ENCODE peak calls at places on chromosomes 6 and 20, in six cellular contexts. D is activated CD4-positive, alpha-beta T cell treated with anti-CD3 and anti-CD28 coated beads, Interleukin-2, amount 50 U/mL, for 1 hour; W is RWPE1; V is GM23248; B is adrenal gland; N is DMS79 treated with DMSO at 0.1 percent for 48 hours. E is an unnamed sample.

GRCh38 chr20:51661609-51662178 is 106.5 kb downstream of the ATP9A start:
- DNase-seq in B (no peak), V (peak), N (no peak), W (peak), D (peak), E (peak)

GRCh38 chr20:52242237-52243230 is 51.0 kb upstream of the ZFP64 start:
- DNase-seq in B (no peak), N (peak), V (peak), W (peak), D (no peak), E (no peak)

GRCh38 chr6:104003803-104004516 is 855.8 kb downstream of the HACE1 start:
- DNase-seq in W (no peak), N (no peak), B (no peak), V (no peak), D (no peak), E (no peak)

GRCh38 chr6:689223-689622 is 3.7 kb downstream of the EXOC2 start:
- DNase-seq in W (no peak), D (no peak), N (no peak), B (no peak), V (no peak), E (no peak)

GRCh38 chr6:157272372-157272771 is 50.9 kb downstream of the TMEM242 start:
- DNase-seq in N (no peak), V (no peak), D (no peak), W (no peak), B (no peak), E (no peak)

GRCh38 chr6:75748743-75749538 is at the start of gene MYO6:
- DNase-seq in W (peak), N (peak), B (peak), V (peak), D (peak), E (peak)

GRCh38 chr6:169370666-169371343 is 117.2 kb upstream of the THBS2 start:
- DNase-seq in D (no peak), B (no peak), N (no peak), W (no peak), V (no peak), E (no peak)

GRCh38 chr6:152338335-152339125 is 298.6 kb downstream of the SYNE1 start:
- DNase-seq in B (peak), V (peak), D (peak), W (peak), N (no peak), E (no peak)

GRCh38 chr6:87755697-87756671 is 54.0 kb upstream of the AKIRIN2 start:
- DNase-seq in B (no peak), V (peak), W (no peak), D (no peak), N (no peak), E (no peak)

GRCh38 chr20:22536956-22537756 is 47.2 kb downstream of the FOXA2 start:
- DNase-seq in B (no peak), V (no peak), D (no peak), N (no peak), W (no peak), E (no peak)

GRCh38 chr20:1240549-1240948 is 14.7 kb downstream of the RAD21L1 start:
- DNase-seq in V (no peak), D (no peak), N (no peak), B (no peak), W (no peak), E (no peak)

GRCh38 chr20:49603209-49603627 is 35.3 kb upstream of the PTGIS start:
- DNase-seq in D (no peak), N (no peak), B (no peak), V (peak), W (no peak), E (no peak)

GRCh38 chr6:83008631-83009030 is 57.0 kb downstream of the UBE3D start:
- DNase-seq in V (no peak), N (peak), D (no peak), B (no peak), W (no peak), E (no peak)

GRCh38 chr6:105560611-105561066 is 157.8 kb upstream of the PREP start:
- DNase-seq in W (peak), V (peak), B (no peak), D (no peak), N (no peak), E (no peak)

GRCh38 chr20:53866787-53867740 is 203.3 kb downstream of the BCAS1 start:
- DNase-seq in D (no peak), W (no peak), B (no peak), N (peak), V (peak), E (no peak)

GRCh38 chr6:138692978-138693909 is 80.3 kb upstream of the CCDC28A start:
- DNase-seq in N (peak), V (peak), D (peak), W (peak), B (peak), E (peak)

GRCh38 chr20:6630494-6630893 is 137.0 kb upstream of the BMP2 start:
- DNase-seq in B (no peak), W (no peak), V (no peak), D (no peak), N (no peak), E (no peak)

GRCh38 chr6:145427232-145427631 is 308.1 kb downstream of the EPM2A start:
- DNase-seq in V (no peak), D (no peak), B (no peak), N (no peak), W (no peak), E (no peak)

GRCh38 chr20:11296221-11296620 is 621.5 kb upstream of the BTBD3 start:
- DNase-seq in N (no peak), D (no peak), B (no peak), V (no peak), W (no peak), E (no peak)

GRCh38 chr20:63032861-63033634 is 26.3 kb upstream of the BHLHE23 start:
- DNase-seq in W (no peak), V (no peak), N (no peak), B (no peak), D (no peak), E (no peak)

GRCh38 chr6:111087871-111088667 is 766 bp downstream of the SLC16A10 start:
- DNase-seq in N (peak), D (peak), V (peak), W (peak), B (peak), E (no peak)

GRCh38 chr6:163489584-163489983 is 75.1 kb downstream of the QKI start:
- DNase-seq in W (peak), B (no peak), N (no peak), D (no peak), V (peak), E (no peak)

GRCh38 chr20:15071010-15071808 is 733.8 kb upstream of the FLRT3 start:
- DNase-seq in D (no peak), N (no peak), V (no peak), W (no peak), B (no peak), E (no peak)

GRCh38 chr20:49768204-49769124 is 44.2 kb upstream of the SLC9A8 start:
- DNase-seq in D (no peak), N (peak), V (peak), W (peak), B (peak), E (peak)

GRCh38 chr6:170222498-170223471 is 68.1 kb downstream of the DLL1 start:
- DNase-seq in V (no peak), W (no peak), B (no peak), D (no peak), N (peak), E (no peak)